ENCODE peak calls at places on chromosome 1, in six cellular contexts. Y, O, K, C, P and F are unnamed samples.

GRCh38 chr1:161119379-161120061 is 1.6 kb downstream of the NIT1 start:
- DNase-seq in Y (peak; percentile 43), K (peak; percentile 90), O (peak; percentile 88), P (no peak), C (no peak), F (no peak)

GRCh38 chr1:228745497-228745896 is 10.2 kb downstream of the RHOU start:
- DNase-seq in C (no peak), K (no peak), P (no peak), O (no peak), Y (no peak), F (no peak)

GRCh38 chr1:57157818-57158606 is 192.2 kb upstream of the C8B start:
- DNase-seq in C (no peak), P (no peak), Y (no peak), K (peak; percentile 37), O (no peak), F (no peak)

GRCh38 chr1:153752072-153752471 is 23.1 kb upstream of the SLC27A3 start:
- DNase-seq in Y (no peak), K (no peak), C (no peak), O (no peak), P (no peak), F (no peak)

GRCh38 chr1:112852276-112852675 is 103.7 kb downstream of the SLC16A1 start:
- DNase-seq in P (no peak), O (no peak), K (no peak), C (no peak), Y (no peak), F (no peak)

GRCh38 chr1:229941785-229942184 is 125.3 kb upstream of the GALNT2 start:
- DNase-seq in K (no peak), P (no peak), O (no peak), Y (no peak), C (no peak), F (no peak)

GRCh38 chr1:231828182-231828920 is 201.8 kb downstream of the DISC1 start:
- DNase-seq in Y (peak; percentile 74), K (no peak), P (no peak), O (peak; percentile 43), C (no peak), F (no peak)

GRCh38 chr1:163168053-163168452 is 34.7 kb downstream of the RGS5 start:
- DNase-seq in K (no peak), C (peak; percentile 31), O (peak; percentile 72), P (peak; percentile 19), Y (no peak), F (no peak)

GRCh38 chr1:11882814-11883538 is 24.2 kb upstream of the NPPB start:
- DNase-seq in Y (peak; percentile 99), C (peak; percentile 87), P (no peak), O (peak; percentile 34), K (peak; percentile 80), F (peak; percentile 77)

GRCh38 chr1:161119017-161119378 is 1.1 kb downstream of the NIT1 start:
- DNase-seq in O (peak; percentile 69), P (no peak), Y (no peak), C (peak; percentile 58), K (peak; percentile 67), F (peak; percentile 56)

GRCh38 chr1:63322944-63323865 is 838 bp downstream of the FOXD3 start:
- DNase-seq in P (no peak), C (no peak), Y (peak; percentile 41), O (no peak), K (peak; percentile 78), F (no peak)

GRCh38 chr1:184759651-184760050 is 5.0 kb upstream of the EDEM3 start:
- DNase-seq in K (no peak), C (no peak), O (no peak), P (no peak), Y (no peak), F (no peak)

GRCh38 chr1:244022301-244022700 is 28.8 kb upstream of the ZBTB18 start:
- DNase-seq in K (no peak), O (no peak), Y (no peak), C (no peak), P (no peak), F (peak; percentile 62)

DNA sequence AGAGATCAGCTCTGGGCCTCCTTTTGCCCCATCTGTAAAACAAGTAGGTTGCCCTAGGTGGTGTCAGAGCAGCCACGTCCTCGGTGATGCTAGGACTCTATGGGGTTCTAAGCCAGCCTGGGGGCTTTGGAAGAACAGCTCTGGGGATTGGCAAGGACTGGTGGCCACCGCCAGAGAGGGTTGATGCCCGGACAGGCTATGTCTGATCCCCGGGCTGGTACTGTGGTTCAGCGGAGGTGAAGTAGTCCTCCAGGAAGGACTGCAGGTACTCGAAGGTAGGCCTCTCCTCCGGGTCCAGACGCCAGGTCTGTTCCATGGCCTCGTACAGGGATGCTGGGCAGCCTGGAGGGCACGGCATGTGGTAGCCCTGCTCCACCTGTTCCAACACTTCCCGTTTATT is 8.8 kb upstream of the AHDC1 start:
- DNase-seq in P (no peak), O (no peak), Y (no peak), K (no peak), C (no peak), F (no peak)
- H3K4me1 ChIP-seq in P (peaks cover 4% of the 10 kb centered on the region), O (no peaks in the 10 kb centered on the region), Y (peaks cover 5% of the 10 kb centered on the region), K (peaks cover 16% of the 10 kb centered on the region), C (peaks cover 6% of the 10 kb centered on the region), F (no peaks in the 10 kb centered on the region)

GRCh38 chr1:95145493-95145892 is 28.3 kb downstream of the TLCD4 start:
- DNase-seq in O (no peak), Y (no peak), P (no peak), C (no peak), K (no peak), F (no peak)

GRCh38 chr1:95146637-95147036 is 29.5 kb downstream of the TLCD4 start:
- DNase-seq in K (no peak), P (no peak), C (no peak), Y (no peak), O (no peak), F (no peak)
- H3K27ac ChIP-seq in K (no peak overlapping the region), P (no peak overlapping the region), C (no peak overlapping the region), Y (no peak overlapping the region), O (no peak overlapping the region), F (no peak overlapping the region)

DNA sequence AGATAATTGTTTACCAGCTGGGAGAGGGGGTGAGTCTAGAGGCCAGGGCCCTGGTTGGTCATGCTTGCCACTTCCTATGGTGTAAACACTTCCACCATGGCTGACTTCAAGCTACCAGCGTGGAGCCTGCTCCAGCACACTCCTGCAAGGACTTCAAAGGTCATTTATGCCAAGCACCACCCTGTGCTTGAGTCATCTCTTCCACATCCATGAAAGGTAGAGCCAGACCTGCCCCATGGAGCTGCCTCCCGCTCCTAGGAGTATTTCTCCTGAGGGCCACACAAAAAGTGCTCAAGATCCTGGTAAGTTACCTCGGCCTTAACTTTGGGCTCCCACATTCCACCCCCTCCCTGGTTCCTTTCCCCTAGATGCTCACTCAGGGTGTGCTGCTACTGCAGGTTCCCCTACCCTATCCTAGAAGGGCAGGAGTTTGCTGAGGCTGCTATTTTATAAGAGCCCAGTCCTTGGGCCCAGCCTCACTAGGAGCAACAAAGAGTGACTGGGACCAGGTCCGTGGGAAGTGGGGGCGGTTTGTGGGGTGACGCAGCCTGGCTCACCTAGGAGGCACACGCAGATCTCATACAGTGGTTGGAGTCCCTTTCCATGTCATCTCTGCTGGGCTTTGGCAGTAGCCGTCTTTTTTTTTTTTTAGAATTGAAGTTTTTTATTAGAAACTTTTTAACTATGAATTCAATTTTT is 2.4 kb downstream of the RAB7B start:
- DNase-seq in O (no peak), C (no peak), Y (no peak), K (no peak), P (no peak), F (no peak)
- H3K4me3 ChIP-seq in O (no peak overlapping the region), C (no peak overlapping the region), Y (no peak overlapping the region), K (no peak overlapping the region), P (no peak overlapping the region), F (no peak overlapping the region)

DNA sequence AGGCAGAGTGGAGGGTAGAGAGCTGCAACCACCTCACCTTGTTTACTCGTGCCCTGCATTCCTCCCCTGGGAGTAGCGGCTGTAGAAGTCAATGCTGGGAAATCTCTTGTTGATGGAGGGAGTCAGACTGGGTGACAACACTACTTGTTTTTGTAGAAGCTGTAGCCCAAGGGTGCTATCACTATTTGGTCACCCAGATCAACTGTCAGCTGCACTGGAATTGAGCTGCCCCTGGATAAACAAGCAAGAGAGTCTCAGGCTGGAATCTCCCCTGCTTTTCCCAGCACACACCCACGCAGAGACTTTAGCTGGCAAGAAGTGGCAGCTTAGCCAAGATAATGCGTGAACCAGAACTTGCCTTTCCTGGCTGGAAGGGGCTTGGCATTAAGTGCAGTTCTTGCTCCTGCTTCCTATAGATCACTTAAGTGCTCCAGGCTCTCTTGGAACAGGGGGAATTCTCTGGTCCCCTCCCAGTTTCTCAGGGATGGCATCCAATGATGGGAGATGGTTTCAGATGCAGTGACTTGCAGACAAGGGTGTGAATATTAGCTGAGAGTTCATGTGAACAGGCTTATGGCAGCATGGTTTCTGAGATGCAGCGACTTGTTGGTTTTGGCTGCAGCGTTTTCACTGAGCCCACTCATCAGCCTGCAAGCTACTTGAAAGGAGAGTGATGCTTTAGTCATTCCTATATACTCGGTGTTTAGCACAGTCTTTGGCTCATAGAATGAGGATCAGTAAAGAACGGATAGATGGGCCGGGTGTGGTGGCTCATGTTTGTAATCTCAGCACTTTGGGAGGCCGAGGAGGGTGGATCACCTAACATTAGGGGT is 16.8 kb downstream of the ATP2B4 start:
- DNase-seq in O (no peak), C (no peak), Y (no peak), K (no peak), P (no peak), F (no peak)
- H3K4me1 ChIP-seq in O (peaks cover 12% of the 10 kb centered on the region), C (peaks cover 98% of the 10 kb centered on the region), Y (peaks cover 18% of the 10 kb centered on the region), K (no peaks in the 10 kb centered on the region), P (peaks cover 64% of the 10 kb centered on the region), F (peaks cover 9% of the 10 kb centered on the region)

DNA sequence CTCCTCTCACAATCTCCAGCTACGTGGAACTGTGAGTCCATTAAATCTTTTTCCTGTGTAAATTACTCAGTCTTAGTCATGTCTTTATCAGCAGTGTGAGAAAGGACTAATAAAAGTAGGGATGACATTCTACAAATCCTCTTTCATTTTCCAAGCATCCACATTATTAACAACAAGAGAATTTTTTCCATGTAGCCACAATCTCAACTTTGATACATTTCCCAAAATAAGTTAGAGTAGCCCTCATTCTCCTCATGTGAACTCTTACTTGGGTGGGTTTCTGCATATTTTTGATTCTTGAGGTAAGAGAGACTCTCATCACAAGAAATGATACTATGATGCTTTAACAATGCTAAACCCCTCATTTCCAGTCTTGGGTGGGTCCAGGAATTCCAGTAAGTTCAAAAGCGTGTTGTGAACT is 52.8 kb downstream of the TNFSF18 start:
- DNase-seq in O (no peak), P (no peak), K (no peak), Y (no peak), C (no peak), F (no peak)
- H3K27ac ChIP-seq in O (no peak overlapping the region), P (no peak overlapping the region), K (no peak overlapping the region), Y (no peak overlapping the region), C (no peak overlapping the region), F (no peak overlapping the region)

GRCh38 chr1:156419863-156420208 is 50.8 kb downstream of the RHBG start:
- DNase-seq in P (no peak), O (no peak), K (peak; percentile 77), Y (no peak), C (no peak), F (no peak)
- H3K4me3 ChIP-seq in P (peak overlapping the region; percentile 67), O (no peak overlapping the region), K (peak overlapping the region; percentile 66), Y (no peak overlapping the region), C (no peak overlapping the region), F (peak overlapping the region; percentile 58)

GRCh38 chr1:7827134-7827955 is 25.5 kb downstream of the UTS2 start:
- DNase-seq in P (no peak), Y (no peak), K (peak; percentile 6), O (peak; percentile 17), C (no peak), F (no peak)
- H3K4me1 ChIP-seq in P (peaks cover 10% of the 10 kb centered on the region), Y (no peaks in the 10 kb centered on the region), K (no peaks in the 10 kb centered on the region), O (no peaks in the 10 kb centered on the region), C (no peaks in the 10 kb centered on the region), F (peaks cover 6% of the 10 kb centered on the region)